ENCODE peak calls at places on chromosome 18, in four cellular contexts. E, G, S and Y are unnamed samples.

GRCh38 chr18:304887-305529 is 37.2 kb upstream of the THOC1 start:
- DNase-seq in S (no peak), G (peak; percentile 48), E (no peak), Y (no peak)

GRCh38 chr18:27785815-27786537 is 391.0 kb downstream of the CDH2 start:
- DNase-seq in S (no peak), G (no peak), E (no peak), Y (no peak)

GRCh38 chr18:8626414-8627106 is 17.3 kb downstream of the RAB12 start:
- DNase-seq in E (no peak), S (no peak), G (no peak), Y (no peak)

GRCh38 chr18:3624818-3625716 is 175.1 kb downstream of the TGIF1 start:
- DNase-seq in S (peak; percentile 72), G (peak; percentile 97), E (peak; percentile 10), Y (no peak)

GRCh38 chr18:51196116-51196810 is 1.2 kb downstream of the MEX3C start:
- DNase-seq in E (peak; percentile 33), G (peak; percentile 24), S (peak; percentile 7), Y (peak; percentile 88)

GRCh38 chr18:51726614-51727013 is 529.1 kb upstream of the MEX3C start:
- DNase-seq in E (no peak), S (no peak), G (no peak), Y (no peak)

GRCh38 chr18:59950215-59950944 is 50.6 kb downstream of the PMAIP1 start:
- DNase-seq in S (no peak), E (no peak), G (peak; percentile 13), Y (no peak)

GRCh38 chr18:22563098-22563707 is 145.5 kb upstream of the CTAGE1 start:
- DNase-seq in E (no peak), S (peak; percentile 82), G (peak; percentile 90), Y (no peak)

GRCh38 chr18:76416935-76417334 is 78.1 kb downstream of the ZNF516 start:
- DNase-seq in G (peak; percentile 86), E (no peak), S (no peak), Y (peak; percentile 76)

GRCh38 chr18:78430171-78430857 is 549.3 kb upstream of the SALL3 start:
- DNase-seq in S (no peak), G (no peak), E (no peak), Y (no peak)

GRCh38 chr18:72726201-72726600 is 141.6 kb downstream of the NETO1 start:
- DNase-seq in G (no peak), E (no peak), S (no peak), Y (no peak)

GRCh38 chr18:43422483-43422882 is 145.2 kb upstream of the SYT4 start:
- DNase-seq in S (no peak), E (no peak), G (no peak), Y (no peak)

GRCh38 chr18:67300498-67300897 is 216.0 kb downstream of the DSEL start:
- DNase-seq in E (peak; percentile 0), G (no peak), S (no peak), Y (no peak)

GRCh38 chr18:27861539-27861938 is 315.4 kb downstream of the CDH2 start:
- DNase-seq in S (no peak), G (no peak), E (no peak), Y (no peak)

GRCh38 chr18:67665266-67665665 is 148.7 kb upstream of the DSEL start:
- DNase-seq in S (no peak), E (no peak), G (peak; percentile 63), Y (no peak)

GRCh38 chr18:56112013-56112749 is 524.2 kb upstream of the TCF4 start:
- DNase-seq in S (no peak), E (no peak), G (no peak), Y (no peak)

GRCh38 chr18:72742002-72742401 is 125.8 kb downstream of the NETO1 start:
- DNase-seq in S (no peak), E (no peak), G (no peak), Y (no peak)

GRCh38 chr18:32287249-32287648 is 97.4 kb downstream of the MEP1B start:
- DNase-seq in G (no peak), E (no peak), S (no peak), Y (no peak)

GRCh38 chr18:58525517-58525916 is 103.4 kb downstream of the ALPK2 start:
- DNase-seq in E (no peak), G (peak; percentile 70), S (no peak), Y (no peak)

GRCh38 chr18:55861266-55861665 is 273.3 kb upstream of the TCF4 start:
- DNase-seq in E (no peak), S (no peak), G (peak; percentile 78), Y (no peak)

GRCh38 chr18:4040391-4041172 is 414.5 kb downstream of the DLGAP1 start:
- DNase-seq in G (no peak), E (no peak), S (no peak), Y (no peak)

GRCh38 chr18:76972838-76973237 is 150.5 kb downstream of the ZNF236 start:
- DNase-seq in S (no peak), E (no peak), G (no peak), Y (no peak)

GRCh38 chr18:59900222-59901128 is 679 bp downstream of the PMAIP1 start:
- DNase-seq in E (peak; percentile 35), G (peak; percentile 69), S (no peak), Y (peak; percentile 81)

GRCh38 chr18:2417861-2418610 is 153.3 kb downstream of the METTL4 start:
- DNase-seq in G (no peak), S (no peak), E (no peak), Y (no peak)

GRCh38 chr18:33201509-33201926 is 239.0 kb downstream of the CCDC178 start:
- DNase-seq in S (no peak), G (no peak), E (no peak), Y (no peak)

GRCh38 chr18:5295231-5295920 is at the start of gene ZBTB14:
- DNase-seq in G (peak; percentile 63), E (peak; percentile 58), S (peak; percentile 18), Y (peak; percentile 87)

GRCh38 chr18:76441002-76441667 is 53.9 kb downstream of the ZNF516 start:
- DNase-seq in S (no peak), E (no peak), G (no peak), Y (peak; percentile 56)

GRCh38 chr18:8264861-8265411 is 344.3 kb upstream of the RAB12 start:
- DNase-seq in S (no peak), G (no peak), E (no peak), Y (no peak)

GRCh38 chr18:10278265-10278664 is 176.2 kb upstream of the APCDD1 start:
- DNase-seq in E (no peak), G (no peak), S (no peak), Y (no peak)

GRCh38 chr18:7164610-7165009 is 47.0 kb upstream of the LAMA1 start:
- DNase-seq in E (no peak), G (peak; percentile 22), S (peak; percentile 6), Y (no peak)

GRCh38 chr18:12517142-12517541 is 109.4 kb downstream of the PRELID3A start:
- DNase-seq in E (no peak), S (no peak), G (no peak), Y (no peak)
- TF ChIP-seq CTCF in E (no peak), S (no peak), G (no peak), Y (no peak)

GRCh38 chr18:44973282-44973681 is 292.6 kb downstream of the SETBP1 start:
- DNase-seq in G (no peak), S (no peak), E (no peak), Y (no peak)
- TF ChIP-seq CTCF in G (peak; percentile 35), S (no peak), E (no peak), Y (no peak)

DNA sequence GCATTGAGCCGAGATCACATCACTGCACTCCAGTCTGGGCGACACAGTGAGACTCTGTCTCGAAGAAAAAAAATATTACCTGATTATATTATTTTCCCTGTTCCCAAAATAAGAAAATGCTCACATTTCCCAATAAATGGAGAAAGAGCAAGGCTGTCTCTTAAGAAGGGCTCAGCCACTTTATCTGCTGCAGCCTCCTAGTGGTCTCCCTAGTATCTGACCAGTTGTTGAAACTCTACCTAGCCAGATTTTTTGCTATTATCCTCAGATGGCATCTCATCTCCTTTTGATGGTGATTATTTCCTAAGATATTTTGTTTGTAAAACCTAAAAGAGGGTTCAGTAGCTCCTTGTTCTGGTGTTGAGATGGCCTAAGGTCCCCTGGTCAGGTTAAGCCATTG is 114.3 kb downstream of the TPGS2 start:
- DNase-seq in E (no peak), G (no peak), S (no peak), Y (no peak)
- TF ChIP-seq CTCF in E (no peak), G (peak; percentile 31), S (no peak), Y (no peak)

DNA sequence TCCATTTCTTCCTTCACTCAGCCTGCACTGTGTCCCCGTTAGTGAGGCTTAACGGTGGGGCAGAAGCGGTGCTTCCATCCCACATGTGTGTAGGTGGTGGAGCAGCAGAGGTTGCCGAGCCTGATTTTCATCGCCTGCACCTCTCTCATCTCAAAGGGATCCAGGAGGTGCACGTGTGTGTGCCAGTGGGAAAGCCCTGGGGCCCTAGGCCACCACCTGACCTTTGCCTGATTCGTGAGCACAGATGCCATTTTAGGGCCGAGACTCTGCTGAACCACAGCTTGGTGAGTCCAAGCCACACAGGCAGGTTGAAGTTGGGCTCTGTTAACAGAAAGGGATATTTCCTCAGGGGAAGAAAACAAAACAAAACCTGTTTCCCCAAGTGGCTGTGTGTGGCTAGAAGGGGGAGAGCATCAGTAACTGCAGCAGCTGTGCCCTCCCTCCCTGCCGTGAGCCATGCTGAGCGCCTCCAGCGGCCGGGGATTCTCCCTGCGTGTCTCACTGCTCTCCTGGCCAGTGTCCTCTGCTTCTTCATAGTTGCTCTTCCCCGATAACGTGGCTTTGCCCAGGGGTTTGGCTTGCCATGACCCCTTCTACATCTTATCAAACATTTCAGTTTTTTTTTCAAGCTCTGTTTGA is 81.5 kb downstream of the MAPRE2 start:
- DNase-seq in E (no peak), G (no peak), S (no peak), Y (no peak)
- TF ChIP-seq CTCF in E (no peak), G (no peak), S (no peak), Y (no peak)

DNA sequence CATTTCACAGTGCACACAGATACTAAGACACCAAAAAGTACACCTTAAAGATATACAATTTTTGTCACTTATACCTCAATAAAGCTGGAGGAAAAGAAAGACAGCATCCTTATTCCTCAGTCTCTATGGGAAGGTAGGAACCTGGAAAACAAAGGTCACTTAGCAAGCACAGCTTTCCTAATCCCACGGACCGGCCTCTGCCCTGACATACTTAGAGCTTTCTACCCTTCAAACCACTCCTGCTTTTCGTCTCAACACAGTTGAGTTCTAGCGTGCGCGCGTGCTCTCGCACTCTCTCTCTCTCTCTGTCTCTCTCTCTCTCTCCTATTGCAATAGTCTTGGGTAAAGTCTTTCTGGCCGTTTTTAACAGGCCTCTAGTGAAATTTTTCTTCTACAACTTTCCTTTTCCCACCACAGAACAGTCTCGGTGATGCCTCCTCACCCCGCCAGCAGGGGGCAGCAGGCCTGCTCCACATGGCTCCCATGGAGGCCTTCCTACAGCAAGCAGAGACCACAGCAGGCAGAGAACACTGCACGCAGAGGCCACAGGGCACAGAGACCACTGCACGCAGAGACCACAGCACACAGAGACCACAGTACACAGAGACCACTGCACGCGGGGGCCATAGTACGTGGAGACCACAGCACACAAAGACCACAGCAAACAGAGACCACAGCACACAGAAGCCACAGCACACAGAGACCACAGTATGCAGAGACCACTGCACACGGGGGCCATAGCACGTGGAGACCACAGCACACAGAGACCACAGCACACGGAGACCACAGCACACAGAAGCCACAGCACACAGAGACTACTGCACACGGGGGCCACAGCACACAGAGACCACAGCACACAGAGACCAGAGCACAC is 106.9 kb downstream of the FBXO15 start:
- DNase-seq in G (peak; percentile 18), E (peak; percentile 45), S (peak; percentile 46), Y (no peak)
- TF ChIP-seq CTCF in G (peak; percentile 61), E (peak; percentile 52), S (peak; percentile 52), Y (peak; percentile 53)